ENCODE peak calls at places on chromosome 20, in seven cellular contexts. V is IMR-90, Y is H1, T is neuronal stem cell, Z is H9, Q is mesenchymal stem cell, G is trophoblast cell. L is an unnamed sample.
A peak's percentile ranks its signal among the peaks of the same experiment; 100 is the strongest.

GRCh38 chr20:58691773-58692578 is 624 bp upstream of the NPEPL1 start:
- DNase-seq in V (no peak), G (peak; percentile 23), T (no peak), Q (peak; percentile 27), Z (peak; percentile 58), Y (peak; percentile 59), L (peak; percentile 27)

GRCh38 chr20:10922941-10923340 is 249.1 kb upstream of the JAG1 start:
- DNase-seq in V (peak; percentile 96), Q (peak; percentile 92), G (peak; percentile 53), Y (no peak), T (no peak), Z (no peak), L (peak; percentile 19)

GRCh38 chr20:7866279-7866678 is 74.0 kb downstream of the HAO1 start:
- DNase-seq in V (no peak), Q (no peak), G (no peak), T (no peak), Z (no peak), Y (no peak), L (no peak)

GRCh38 chr20:30912006-30912660 is 345.3 kb upstream of the DEFB115 start:
- DNase-seq in Z (peak; percentile 76), T (peak; percentile 48), G (no peak), Y (peak; percentile 71), Q (no peak), V (no peak), L (peak; percentile 90)

GRCh38 chr20:57656821-57657536 is 36.8 kb upstream of the ZBP1 start:
- DNase-seq in Y (no peak), V (no peak), Q (no peak), G (no peak), Z (peak; percentile 20), T (no peak), L (no peak)

GRCh38 chr20:2708665-2709064 is 16.1 kb downstream of the EBF4 start:
- DNase-seq in Y (no peak), V (no peak), T (no peak), Z (no peak), G (no peak), Q (no peak), L (no peak)

GRCh38 chr20:57657537-57658446 is 37.6 kb upstream of the ZBP1 start:
- DNase-seq in G (no peak), V (no peak), Q (no peak), Y (peak; percentile 39), T (no peak), Z (peak; percentile 23), L (no peak)

GRCh38 chr20:31596831-31597482 is 8.1 kb upstream of the ID1 start:
- DNase-seq in Y (no peak), Z (no peak), V (no peak), Q (peak; percentile 76), G (peak; percentile 55), T (no peak), L (peak; percentile 72)

GRCh38 chr20:17933711-17934110 is 34.9 kb downstream of the SNX5 start:
- DNase-seq in Z (no peak), Q (no peak), V (no peak), G (no peak), T (no peak), Y (no peak), L (no peak)

GRCh38 chr20:17570347-17571152 is 675 bp downstream of the DSTN start:
- DNase-seq in T (peak; percentile 64), G (peak; percentile 64), Y (peak; percentile 64), Q (peak; percentile 67), Z (peak; percentile 48), V (peak; percentile 33), L (peak; percentile 79)

GRCh38 chr20:33131949-33132822 is 35.8 kb upstream of the BPIFA2 start:
- DNase-seq in Q (no peak), V (no peak), T (no peak), G (no peak), Y (no peak), Z (peak; percentile 50), L (peak; percentile 50)

GRCh38 chr20:33020278-33021161 is 10.9 kb upstream of the BPIFB6 start:
- DNase-seq in Z (no peak), Q (no peak), T (no peak), Y (no peak), V (no peak), G (no peak), L (no peak)

GRCh38 chr20:61762208-61762710 is 303.4 kb downstream of the TAF4 start:
- DNase-seq in Y (no peak), V (no peak), Q (no peak), T (no peak), Z (no peak), G (no peak), L (no peak)

GRCh38 chr20:25076731-25077609 is 5.0 kb downstream of the VSX1 start:
- DNase-seq in Y (no peak), Z (peak; percentile 36), T (no peak), V (peak; percentile 1), Q (no peak), G (peak; percentile 52), L (no peak)

GRCh38 chr20:59850018-59850641 is 83.3 kb downstream of the SYCP2 start:
- DNase-seq in G (peak; percentile 62), Q (peak; percentile 5), V (peak; percentile 42), T (peak; percentile 20), Y (no peak), Z (no peak), L (peak; percentile 46)

GRCh38 chr20:50711113-50711825 is 19.9 kb upstream of the RIPOR3 start:
- DNase-seq in Q (no peak), Y (no peak), V (no peak), Z (no peak), G (peak; percentile 97), T (no peak), L (no peak)

GRCh38 chr20:57633945-57634491 is 13.8 kb upstream of the ZBP1 start:
- DNase-seq in Q (no peak), Y (no peak), V (no peak), G (no peak), T (no peak), Z (no peak), L (no peak)

GRCh38 chr20:11274137-11274536 is 600.3 kb upstream of the JAG1 start:
- DNase-seq in G (peak; percentile 59), Z (no peak), V (peak; percentile 79), T (peak; percentile 61), Y (no peak), Q (peak; percentile 74), L (peak; percentile 94)

GRCh38 chr20:31567380-31567720 is 37.7 kb upstream of the ID1 start:
- DNase-seq in G (no peak), V (no peak), T (no peak), Y (no peak), Q (no peak), Z (no peak), L (no peak)

GRCh38 chr20:41476013-41476441 is 109.4 kb upstream of the EMILIN3 start:
- DNase-seq in T (no peak), V (peak; percentile 68), Q (no peak), Z (no peak), G (no peak), Y (no peak), L (no peak)

GRCh38 chr20:1418335-1418734 is 25.5 kb upstream of the FKBP1A start:
- DNase-seq in Y (no peak), T (no peak), V (peak; percentile 39), Q (peak; percentile 82), Z (no peak), G (peak; percentile 98), L (no peak)

GRCh38 chr20:38115205-38115604 is 49.9 kb downstream of the TGM2 start:
- DNase-seq in G (no peak), T (no peak), Y (peak; percentile 22), Q (no peak), Z (no peak), V (no peak), L (no peak)

GRCh38 chr20:39946053-39946810 is 742.8 kb downstream of the MAFB start:
- DNase-seq in Z (no peak), V (no peak), T (no peak), Y (no peak), Q (no peak), G (no peak), L (no peak)
- H3K79me1 ChIP-seq in Z (no peaks in the 10 kb centered on the region), V (no peaks in the 10 kb centered on the region), T (no peaks in the 10 kb centered on the region), Y (no peaks in the 10 kb centered on the region), Q (no peaks in the 10 kb centered on the region), G (peaks cover 2% of the 10 kb centered on the region), L (no peaks in the 10 kb centered on the region)

GRCh38 chr20:35680464-35681183 is 15.9 kb upstream of the CPNE1 start:
- DNase-seq in Y (no peak), Z (no peak), Q (no peak), T (no peak), V (no peak), G (no peak), L (no peak)
- H3K79me1 ChIP-seq in Y (no peaks in the 10 kb centered on the region), Z (no peaks in the 10 kb centered on the region), Q (peaks cover 3% of the 10 kb centered on the region), T (no peaks in the 10 kb centered on the region), V (no peaks in the 10 kb centered on the region), G (no peaks in the 10 kb centered on the region), L (no peaks in the 10 kb centered on the region)

GRCh38 chr20:63620991-63621390 is 5.9 kb downstream of the GMEB2 start:
- DNase-seq in Z (no peak), Q (no peak), Y (no peak), T (no peak), V (no peak), G (no peak), L (no peak)
- H3K79me1 ChIP-seq in Z (peaks cover 4% of the 10 kb centered on the region), Q (peaks cover 41% of the 10 kb centered on the region), Y (peaks cover 7% of the 10 kb centered on the region), T (peaks cover 5% of the 10 kb centered on the region), V (peaks cover 29% of the 10 kb centered on the region), G (peaks cover 2% of the 10 kb centered on the region), L (peaks cover 21% of the 10 kb centered on the region)

GRCh38 chr20:53402233-53403005 is 191.2 kb downstream of the ZNF217 start:
- DNase-seq in V (no peak), Y (no peak), Z (no peak), T (no peak), G (no peak), Q (no peak), L (no peak)
- H3K79me1 ChIP-seq in V (no peaks in the 10 kb centered on the region), Y (no peaks in the 10 kb centered on the region), Z (no peaks in the 10 kb centered on the region), T (no peaks in the 10 kb centered on the region), G (no peaks in the 10 kb centered on the region), Q (no peaks in the 10 kb centered on the region), L (no peaks in the 10 kb centered on the region)

L was measured in mesendoderm.